ENCODE peak calls at places on chromosomes 1 and 21, in six cellular contexts. L, E, C, M, R and H are unnamed samples.

GRCh38 chr1:1430114-1430982 is 5.1 kb upstream of the VWA1 start:
- DNase-seq in R (no peak), E (peak), L (peak), C (peak), M (no peak), H (peak)

GRCh38 chr1:110172001-110172400 is 21.7 kb downstream of the SLC6A17 start:
- DNase-seq in L (no peak), C (no peak), E (no peak), M (no peak), R (no peak), H (no peak)

GRCh38 chr1:183315987-183316758 is 102.0 kb downstream of the NMNAT2 start:
- DNase-seq in C (peak), M (no peak), E (no peak), R (no peak), L (no peak), H (no peak)

GRCh38 chr1:40036574-40036973 is 4.0 kb upstream of the CAP1 start:
- DNase-seq in C (no peak), E (no peak), R (no peak), L (peak), M (no peak), H (peak)

GRCh38 chr1:161840363-161840762 is 74.2 kb downstream of the ATF6 start:
- DNase-seq in L (no peak), R (no peak), E (no peak), C (no peak), M (no peak), H (peak)

GRCh38 chr1:154835531-154836285 is 34.4 kb downstream of the KCNN3 start:
- DNase-seq in C (no peak), M (no peak), L (peak), R (no peak), E (no peak), H (no peak)

GRCh38 chr1:203268901-203269653 is 36.2 kb upstream of the BTG2 start:
- DNase-seq in L (peak), E (peak), C (peak), R (peak), M (no peak), H (peak)

GRCh38 chr1:94602312-94602711 is 60.8 kb upstream of the F3 start:
- DNase-seq in M (no peak), E (no peak), R (no peak), L (peak), C (no peak), H (peak)

GRCh38 chr1:47507921-47508894 is 70.4 kb downstream of the FOXD2 start:
- DNase-seq in R (no peak), L (no peak), C (peak), E (peak), M (no peak), H (no peak)

GRCh38 chr1:217484881-217485280 is 146.0 kb downstream of the GPATCH2 start:
- DNase-seq in L (no peak), R (no peak), E (no peak), M (no peak), C (no peak), H (no peak)

GRCh38 chr21:21101911-21102310 is 103.7 kb downstream of the NCAM2 start:
- DNase-seq in L (peak), R (peak), C (peak), M (no peak), E (peak), H (peak)

GRCh38 chr1:93124556-93125368 is 45.7 kb downstream of the MTF2 start:
- DNase-seq in R (no peak), L (no peak), M (no peak), C (peak), E (no peak), H (no peak)

GRCh38 chr21:45076245-45076661 is 1.9 kb downstream of the ADARB1 start:
- DNase-seq in L (peak), R (no peak), M (no peak), C (peak), E (peak), H (peak)

GRCh38 chr1:115557715-115558114 is 84.1 kb upstream of the VANGL1 start:
- DNase-seq in E (no peak), C (peak), R (no peak), M (no peak), L (no peak), H (no peak)

GRCh38 chr21:35448876-35449599 is 399.9 kb upstream of the RUNX1 start:
- DNase-seq in E (no peak), R (no peak), L (no peak), C (no peak), M (no peak), H (no peak)

GRCh38 chr1:186456731-186457255 is 4.1 kb downstream of the PDC start:
- DNase-seq in R (no peak), E (no peak), C (no peak), M (no peak), L (no peak), H (no peak)

GRCh38 chr1:180213401-180214177 is 16.5 kb upstream of the LHX4 start:
- DNase-seq in M (no peak), E (peak), R (no peak), L (no peak), C (peak), H (no peak)

GRCh38 chr1:94729287-94729686 is 90.9 kb upstream of the SLC44A3 start:
- DNase-seq in L (peak), E (no peak), R (no peak), M (no peak), C (no peak), H (peak)

GRCh38 chr1:186440584-186440983 is 20.3 kb downstream of the PDC start:
- DNase-seq in R (no peak), C (peak), M (no peak), E (no peak), L (peak), H (peak)

GRCh38 chr1:21668232-21669032 is 725 bp downstream of the RAP1GAP start:
- DNase-seq in L (no peak), R (no peak), C (no peak), M (no peak), E (no peak), H (no peak)

GRCh38 chr1:8082945-8083344 is 56.8 kb upstream of the ERRFI1 start:
- DNase-seq in R (no peak), E (no peak), L (peak), M (no peak), C (no peak), H (peak)

GRCh38 chr1:38446936-38447335 is 400.3 kb upstream of the POU3F1 start:
- DNase-seq in R (no peak), C (no peak), M (no peak), E (no peak), L (no peak), H (no peak)

GRCh38 chr1:37177230-37177864 is 143.0 kb upstream of the GRIK3 start:
- DNase-seq in C (peak), E (peak), M (peak), L (no peak), R (no peak), H (peak)

GRCh38 chr1:15937146-15937545 is 38.8 kb downstream of the ZBTB17 start:
- DNase-seq in L (no peak), C (no peak), M (no peak), R (no peak), E (no peak), H (no peak)

GRCh38 chr1:109134423-109134822 is 20.5 kb downstream of the ELAPOR1 start:
- DNase-seq in M (no peak), E (no peak), C (no peak), L (no peak), R (no peak), H (no peak)

GRCh38 chr1:105337427-105337826 is 1587.7 kb downstream of the AMY1C start:
- DNase-seq in M (no peak), E (no peak), L (no peak), R (no peak), C (no peak), H (no peak)

GRCh38 chr1:2601721-2602303 is 15.2 kb downstream of the PRXL2B start:
- DNase-seq in R (no peak), E (no peak), M (no peak), L (no peak), C (no peak), H (no peak)

GRCh38 chr1:54299037-54299436 is 99.1 kb downstream of the MRPL37 start:
- DNase-seq in L (no peak), E (no peak), R (peak), M (no peak), C (no peak), H (no peak)

GRCh38 chr1:23013657-23014056 is 2.0 kb downstream of the TEX46 start:
- DNase-seq in M (no peak), R (peak), L (no peak), C (peak), E (peak), H (no peak)

GRCh38 chr1:11051781-11052510 is 4.9 kb upstream of the MASP2 start:
- DNase-seq in E (no peak), L (no peak), R (no peak), M (no peak), C (no peak), H (no peak)

DNA sequence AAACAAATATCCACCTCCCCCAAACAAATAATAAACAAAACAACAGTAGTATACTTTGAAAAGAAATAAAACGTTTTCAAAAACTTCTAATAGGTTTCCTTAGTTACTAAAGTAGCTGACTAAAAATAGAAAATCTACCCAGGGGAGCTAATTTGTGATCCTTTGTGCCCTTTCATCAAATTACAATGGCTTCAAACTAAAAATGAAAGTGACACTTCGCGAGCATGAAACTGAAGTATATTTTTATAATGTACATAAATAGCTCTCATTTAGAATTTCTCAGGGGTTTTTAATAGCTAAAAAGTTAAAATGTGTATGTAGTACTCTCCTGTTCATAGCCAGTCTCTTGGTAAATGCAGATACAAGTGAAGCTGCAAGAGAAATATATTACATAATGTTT is 78.4 kb downstream of the BRINP3 start:
- DNase-seq in R (no peak), C (no peak), M (no peak), L (no peak), E (no peak), H (no peak)
- H2BK15ac ChIP-seq in R (no peak), C (no peak), M (no peak), L (no peak), E (no peak), H (no peak)

GRCh38 chr1:184425449-184426277 is 38.8 kb downstream of the C1orf21 start:
- DNase-seq in L (peak), E (no peak), C (no peak), M (no peak), R (no peak), H (no peak)
- H4K8ac ChIP-seq in L (no peak), E (no peak), C (no peak), M (no peak), R (no peak), H (no peak)

GRCh38 chr1:202205523-202206190 is 12.1 kb downstream of the LGR6 start:
- DNase-seq in L (no peak), E (peak), R (no peak), M (no peak), C (no peak), H (no peak)
- H2BK15ac ChIP-seq in L (no peak), E (no peak), R (no peak), M (peak), C (no peak), H (no peak)

GRCh38 chr21:29018540-29018939 is 609 bp downstream of the RWDD2B start:
- DNase-seq in R (no peak), C (no peak), M (no peak), E (no peak), L (no peak), H (no peak)
- H4K8ac ChIP-seq in R (no peak), C (peak), M (no peak), E (no peak), L (peak), H (peak)

DNA sequence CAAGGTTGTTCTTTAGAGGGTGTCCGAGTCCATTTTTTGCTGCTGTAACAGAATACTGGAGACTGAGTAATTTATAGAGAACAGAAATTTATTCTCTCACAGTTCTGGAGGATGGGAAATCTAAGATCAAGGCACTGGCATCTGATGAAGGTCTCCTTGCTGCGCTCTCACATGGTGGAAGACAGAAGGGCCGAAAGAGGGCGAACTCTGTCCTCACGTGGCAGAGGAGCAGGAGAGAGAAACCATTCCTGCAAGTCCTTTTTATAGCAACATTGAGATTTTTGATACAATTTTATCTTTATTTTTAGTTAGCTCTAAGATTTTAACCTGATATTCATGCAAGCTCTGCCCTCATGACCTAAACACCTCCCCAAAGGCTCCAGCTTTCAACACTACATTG is 48.3 kb downstream of the ATG4C start:
- DNase-seq in M (no peak), L (no peak), E (no peak), C (peak), R (no peak), H (no peak)
- H2BK15ac ChIP-seq in M (no peak), L (no peak), E (no peak), C (no peak), R (no peak), H (no peak)